ENCODE peak calls at places on chromosome 9, in five cellular contexts. One of them, this sample, is unnamed.

GRCh38 chr9:111661150-111661801 is at the start of gene GNG10:
- DNase-seq in hypothalamus: peak
- DNase-seq in amniotic stem cell: peak
- DNase-seq in GM13977: peak
- DNase-seq in mesendoderm: peak
- DNase-seq in this sample: peak

GRCh38 chr9:33230756-33231691 is 8.9 kb upstream of the SPINK4 start:
- DNase-seq in hypothalamus: no peak
- DNase-seq in amniotic stem cell: no peak
- DNase-seq in GM13977: no peak
- DNase-seq in mesendoderm: no peak
- DNase-seq in this sample: no peak

GRCh38 chr9:14895806-14896205 is 14.4 kb downstream of the FREM1 start:
- DNase-seq in hypothalamus: no peak
- DNase-seq in amniotic stem cell: no peak
- DNase-seq in GM13977: no peak
- DNase-seq in mesendoderm: peak
- DNase-seq in this sample: peak

GRCh38 chr9:93576296-93577044 is at the start of gene PHF2:
- DNase-seq in hypothalamus: no peak
- DNase-seq in amniotic stem cell: no peak
- DNase-seq in GM13977: peak
- DNase-seq in mesendoderm: peak
- DNase-seq in this sample: no peak

GRCh38 chr9:78130004-78130403 is 98.4 kb upstream of the GNAQ start:
- DNase-seq in hypothalamus: peak
- DNase-seq in amniotic stem cell: no peak
- DNase-seq in GM13977: no peak
- DNase-seq in mesendoderm: peak
- DNase-seq in this sample: no peak

GRCh38 chr9:95434116-95435073 is 82.4 kb downstream of the PTCH1 start:
- DNase-seq in hypothalamus: no peak
- DNase-seq in amniotic stem cell: no peak
- DNase-seq in GM13977: no peak
- DNase-seq in mesendoderm: peak
- DNase-seq in this sample: no peak

GRCh38 chr9:69175488-69175872 is 1.4 kb downstream of the TJP2 start:
- DNase-seq in hypothalamus: no peak
- DNase-seq in amniotic stem cell: peak
- DNase-seq in GM13977: peak
- DNase-seq in mesendoderm: no peak
- DNase-seq in this sample: no peak

GRCh38 chr9:90029996-90030395 is 425.2 kb downstream of the GADD45G start:
- DNase-seq in hypothalamus: no peak
- DNase-seq in amniotic stem cell: no peak
- DNase-seq in GM13977: no peak
- DNase-seq in mesendoderm: no peak
- DNase-seq in this sample: no peak

GRCh38 chr9:27361401-27361953 is 64.5 kb upstream of the EQTN start:
- DNase-seq in hypothalamus: no peak
- DNase-seq in amniotic stem cell: no peak
- DNase-seq in GM13977: no peak
- DNase-seq in mesendoderm: no peak
- DNase-seq in this sample: no peak

GRCh38 chr9:86700601-86701000 is 246.7 kb downstream of the GAS1 start:
- DNase-seq in hypothalamus: no peak
- DNase-seq in amniotic stem cell: no peak
- DNase-seq in GM13977: no peak
- DNase-seq in mesendoderm: no peak
- DNase-seq in this sample: no peak

GRCh38 chr9:123702477-123702876 is 227.4 kb downstream of the DENND1A start:
- DNase-seq in hypothalamus: no peak
- DNase-seq in amniotic stem cell: no peak
- DNase-seq in GM13977: no peak
- DNase-seq in mesendoderm: no peak
- DNase-seq in this sample: no peak